ENCODE peak calls at places on chromosome 20, in four cellular contexts. O is SK-N-SH, G is GM12878, F is K562. Y is an unnamed sample.

GRCh38 chr20:56194042-56194441 is 54.5 kb upstream of the MC3R start:
- DNase-seq in O (no peak), F (no peak), G (no peak), Y (no peak)

GRCh38 chr20:33992145-33992922 is 1.4 kb upstream of the RALY start:
- DNase-seq in O (no peak), F (peak), G (no peak), Y (peak)

GRCh38 chr20:10674684-10675455 is 1.1 kb upstream of the JAG1 start:
- DNase-seq in O (peak), G (no peak), F (peak), Y (peak)

GRCh38 chr20:45873409-45874116 is 7.5 kb upstream of the ZSWIM1 start:
- DNase-seq in G (no peak), F (no peak), O (no peak), Y (no peak)

GRCh38 chr20:59016795-59017492 is 2.3 kb upstream of the TUBB1 start:
- DNase-seq in G (no peak), O (no peak), F (no peak), Y (no peak)

GRCh38 chr20:4820833-4821518 is 99.3 kb downstream of the PRND start:
- DNase-seq in O (no peak), F (no peak), G (no peak), Y (no peak)

GRCh38 chr20:2890743-2891142 is 17.5 kb downstream of the PTPRA start:
- DNase-seq in G (no peak), O (no peak), F (peak), Y (no peak)

GRCh38 chr20:6122873-6123649 is at the start of gene FERMT1:
- DNase-seq in O (peak), F (no peak), G (no peak), Y (peak)

GRCh38 chr20:671252-672030 is 4.2 kb downstream of the SCRT2 start:
- DNase-seq in O (no peak), G (no peak), F (peak), Y (no peak)

GRCh38 chr20:1900321-1900791 is 5.1 kb downstream of the SIRPA start:
- DNase-seq in O (peak), G (no peak), F (peak), Y (peak)

GRCh38 chr20:1491891-1492642 is 847 bp upstream of the SIRPB2 start:
- DNase-seq in F (no peak), O (no peak), G (no peak), Y (no peak)

GRCh38 chr20:34129518-34130162 is 17.6 kb upstream of the EIF2S2 start:
- DNase-seq in F (peak), G (peak), O (peak), Y (peak)

GRCh38 chr20:1979116-1979778 is 14.6 kb downstream of the PDYN start:
- DNase-seq in F (no peak), G (no peak), O (no peak), Y (no peak)

GRCh38 chr20:675453-676314 is at the start of gene SCRT2:
- DNase-seq in G (no peak), F (peak), O (peak), Y (peak)

GRCh38 chr20:62668441-62669027 is 26.2 kb downstream of the SLCO4A1 start:
- DNase-seq in O (peak), F (peak), G (no peak), Y (peak)

GRCh38 chr20:63641792-63642517 is 11.3 kb downstream of the STMN3 start:
- DNase-seq in O (peak), G (peak), F (peak), Y (peak)

GRCh38 chr20:13029687-13030510 is 21.1 kb downstream of the SPTLC3 start:
- DNase-seq in G (no peak), F (no peak), O (no peak), Y (no peak)

GRCh38 chr20:19397676-19398075 is 185.2 kb downstream of the SLC24A3 start:
- DNase-seq in O (no peak), F (no peak), G (no peak), Y (no peak)

GRCh38 chr20:3839328-3839727 is 7.3 kb upstream of the MAVS start:
- DNase-seq in O (no peak), G (no peak), F (peak), Y (no peak)

GRCh38 chr20:15596220-15596875 is 976.9 kb downstream of the KIF16B start:
- DNase-seq in F (no peak), G (no peak), O (no peak), Y (no peak)

GRCh38 chr20:6468751-6469150 is 298.7 kb upstream of the BMP2 start:
- DNase-seq in F (no peak), G (no peak), O (no peak), Y (no peak)

GRCh38 chr20:33392016-33392415 is 9.3 kb downstream of the CDK5RAP1 start:
- DNase-seq in O (no peak), G (no peak), F (no peak), Y (no peak)

GRCh38 chr20:6767536-6768227 is at the start of gene BMP2:
- DNase-seq in G (no peak), O (peak), F (peak), Y (peak)

DNA sequence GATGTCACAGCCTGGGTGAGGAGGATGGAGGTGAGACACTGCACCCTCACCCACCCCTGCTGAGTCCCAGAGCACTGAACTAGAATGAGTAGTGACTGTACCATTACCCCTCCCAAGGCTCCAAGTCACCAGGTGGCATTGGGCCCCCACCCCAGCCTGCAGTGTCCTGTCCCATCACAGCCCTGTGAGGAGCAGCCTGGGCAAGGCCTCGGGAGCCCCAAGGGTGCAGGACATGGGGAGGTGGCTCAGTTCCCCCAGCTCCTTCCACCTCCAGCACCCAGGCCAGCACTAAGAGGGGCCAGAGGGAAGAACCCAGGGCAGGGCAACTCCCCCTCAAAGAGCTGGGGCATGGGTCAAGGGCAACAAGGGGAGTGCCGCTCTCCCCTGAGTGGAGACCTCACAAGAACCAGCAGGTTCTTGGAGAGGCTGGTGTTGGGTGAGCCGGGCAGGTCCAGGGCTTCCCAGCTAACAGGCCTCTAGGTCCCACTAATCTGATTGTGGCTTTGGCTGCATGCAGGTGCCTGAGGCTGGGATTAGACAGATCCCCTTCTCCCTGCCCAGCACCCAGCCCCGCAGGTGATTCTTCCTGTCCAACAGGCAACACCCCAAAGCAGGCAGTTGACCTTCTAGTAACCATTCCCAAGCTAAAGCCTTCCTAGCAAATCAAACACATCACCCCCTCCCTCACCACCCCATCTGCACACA is 2.6 kb downstream of the CST4 start:
- DNase-seq in O (no peak), G (no peak), F (no peak), Y (no peak)
- TF ChIP-seq FOXM1 in O (no peak), G (no peak), F (no peak), Y (no peak)

DNA sequence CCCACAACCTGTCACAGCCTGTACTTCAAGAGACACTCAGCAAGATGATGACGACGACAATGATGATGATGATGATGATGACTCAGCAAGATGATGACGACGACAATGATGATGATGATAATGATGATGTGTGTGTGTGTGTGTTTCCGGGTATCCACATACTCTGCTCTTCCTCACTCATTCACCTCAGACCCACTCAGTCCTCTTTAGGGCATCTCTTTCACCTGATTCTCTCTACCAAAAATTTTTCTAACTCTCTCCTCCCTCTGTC is 1.2 kb upstream of the EIF6 start:
- DNase-seq in F (peak), G (no peak), O (no peak), Y (no peak)
- TF ChIP-seq FOXM1 in F (no peak), G (no peak), O (no peak), Y (no peak)

DNA sequence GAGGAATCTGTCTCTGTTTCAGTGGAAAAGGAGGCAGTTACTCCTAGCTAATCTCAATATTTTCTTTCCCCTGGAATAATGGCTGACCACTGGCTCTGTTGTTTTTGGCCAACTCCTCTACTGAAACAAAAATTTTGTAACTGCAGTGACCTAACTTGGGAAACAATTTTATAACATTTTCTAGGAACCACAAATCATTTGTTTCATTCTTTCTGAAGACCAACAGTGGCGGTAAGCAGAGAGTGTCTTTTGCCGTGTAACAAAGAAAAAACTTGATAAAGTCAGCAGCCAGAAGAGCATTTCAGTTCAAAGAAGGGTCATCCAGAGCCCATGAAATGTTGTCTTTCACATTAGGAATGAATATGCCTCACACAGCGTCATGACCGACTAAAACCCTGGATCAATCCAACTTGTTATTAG is 11.8 kb upstream of the BFSP1 start:
- DNase-seq in G (no peak), O (no peak), F (no peak), Y (no peak)
- TF ChIP-seq FOXM1 in G (no peak), O (no peak), F (no peak), Y (no peak)

DNA sequence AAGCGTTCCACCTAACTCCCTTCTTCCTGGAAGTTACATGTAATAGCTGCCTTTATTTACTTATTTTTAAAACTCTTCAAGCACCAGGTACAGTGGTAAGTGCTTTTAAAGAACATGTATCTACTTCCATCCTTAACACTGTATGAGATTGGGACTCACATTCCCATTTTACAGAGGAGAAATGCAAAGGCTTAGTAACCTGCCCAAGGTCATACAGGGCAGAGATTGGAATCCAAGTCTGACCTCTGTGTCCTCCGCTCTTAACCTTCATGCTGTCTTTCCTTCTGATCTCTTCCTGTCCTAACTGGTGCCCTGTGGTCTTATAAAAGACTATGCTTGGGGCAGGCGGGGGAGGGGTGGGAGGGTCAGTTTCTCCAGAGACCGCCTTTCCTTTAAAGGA is 1.6 kb downstream of the B4GALT5 start:
- DNase-seq in O (no peak), G (no peak), F (peak), Y (no peak)
- TF ChIP-seq FOXM1 in O (no peak), G (no peak), F (no peak), Y (no peak)

GRCh38 chr20:37375227-37375626 is 29.3 kb downstream of the SRC start:
- DNase-seq in G (peak), F (no peak), O (no peak), Y (no peak)

GRCh38 chr20:37377346-37378081 is 31.6 kb downstream of the SRC start:
- DNase-seq in G (no peak), F (no peak), O (peak), Y (no peak)

GRCh38 chr20:37378420-37378784 is 32.5 kb downstream of the SRC start:
- DNase-seq in O (no peak), F (no peak), G (no peak), Y (no peak)

GRCh38 chr20:37376791-37377190 is 30.9 kb downstream of the SRC start:
- DNase-seq in G (no peak), F (no peak), O (no peak), Y (no peak)

GRCh38 chr20:37376324-37376723 is 30.4 kb downstream of the SRC start:
- DNase-seq in O (no peak), G (no peak), F (no peak), Y (no peak)
- TF ChIP-seq FOXM1 in O (no peak), G (no peak), F (no peak), Y (no peak)